ENCODE peak calls at places on chromosome 18, in eight cellular contexts. O is adipocyte; A is naive thymus-derived CD8-positive, alpha-beta T cell; C is NCI-H1092; V is K562; T is GM19239; J is heart left ventricle; P is smooth muscle cell of the brain vasculature. E is an unnamed sample.

GRCh38 chr18:68972176-68972575 is 174.3 kb downstream of the CCDC102B start:
- DNase-seq in O (no peak), A (no peak), C (no peak), P (no peak), J (no peak), T (no peak), V (no peak), E (no peak)

GRCh38 chr18:23529597-23529996 is 26.3 kb downstream of the RMC1 start:
- DNase-seq in A (no peak), O (peak), C (no peak), P (no peak), J (no peak), V (peak), T (no peak), E (no peak)

GRCh38 chr18:40347261-40347660 is 1607.8 kb upstream of the PIK3C3 start:
- DNase-seq in O (no peak), C (no peak), V (no peak), P (no peak), T (no peak), A (no peak), J (no peak), E (no peak)

GRCh38 chr18:59961086-59961485 is 61.3 kb downstream of the PMAIP1 start:
- DNase-seq in O (no peak), T (peak), J (no peak), V (no peak), A (no peak), C (no peak), P (no peak), E (no peak)

GRCh38 chr18:25737710-25738251 is 352.6 kb downstream of the SS18 start:
- DNase-seq in A (no peak), C (no peak), V (no peak), J (no peak), P (peak), T (no peak), O (peak), E (no peak)

GRCh38 chr18:23108496-23108895 is 26.8 kb upstream of the CABLES1 start:
- DNase-seq in C (no peak), O (no peak), J (no peak), P (no peak), A (no peak), T (no peak), V (no peak), E (no peak)

GRCh38 chr18:59910967-59911366 is 11.2 kb downstream of the PMAIP1 start:
- DNase-seq in P (no peak), C (no peak), O (peak), T (no peak), V (no peak), J (no peak), A (no peak), E (no peak)

GRCh38 chr18:8491516-8491915 is 117.7 kb upstream of the RAB12 start:
- DNase-seq in J (no peak), A (no peak), O (no peak), T (no peak), C (no peak), V (no peak), P (no peak), E (no peak)

GRCh38 chr18:78972385-78972918 is 7.2 kb upstream of the SALL3 start:
- DNase-seq in V (no peak), O (no peak), J (no peak), T (no peak), A (no peak), P (no peak), C (no peak), E (no peak)

GRCh38 chr18:59861009-59861408 is 38.8 kb upstream of the PMAIP1 start:
- DNase-seq in J (no peak), C (no peak), P (no peak), V (peak), T (no peak), O (no peak), A (no peak), E (no peak)

GRCh38 chr18:55658598-55658997 is 70.6 kb upstream of the TCF4 start:
- DNase-seq in V (no peak), J (no peak), O (no peak), T (no peak), P (no peak), C (no peak), A (no peak), E (no peak)

GRCh38 chr18:35513181-35513932 is 15.6 kb upstream of the INO80C start:
- DNase-seq in J (peak), V (no peak), T (no peak), O (peak), P (peak), C (no peak), A (no peak), E (peak)

GRCh38 chr18:64331419-64331818 is 182.5 kb upstream of the LINC00305 start:
- DNase-seq in O (no peak), P (no peak), T (no peak), C (no peak), V (no peak), J (no peak), A (no peak), E (no peak)

GRCh38 chr18:63137999-63138448 is 181.5 kb downstream of the BCL2 start:
- DNase-seq in P (no peak), O (no peak), C (no peak), J (peak), A (peak), V (no peak), T (no peak), E (no peak)

GRCh38 chr18:50009772-50010171 is 185.2 kb downstream of the MYO5B start:
- DNase-seq in V (peak), P (no peak), A (peak), T (peak), O (peak), C (peak), J (peak), E (no peak)